ENCODE peak calls at places on chromosomes 12 and 14, in seven cellular contexts. T, Z, K, O, D, P and C are unnamed samples.

GRCh38 chr12:99767809-99768208 is 120.3 kb downstream of the GARIN6 start:
- DNase-seq in T (peak), P (no peak), Z (no peak), O (peak), K (no peak), D (no peak), C (no peak)

GRCh38 chr12:75834591-75834990 is 197.0 kb downstream of the PHLDA1 start:
- DNase-seq in P (no peak), D (no peak), K (no peak), T (peak), O (no peak), Z (no peak), C (no peak)

GRCh38 chr14:65462411-65462810 is 49.9 kb downstream of the FUT8 start:
- DNase-seq in K (peak), Z (no peak), P (no peak), T (peak), D (peak), O (no peak), C (no peak)

GRCh38 chr12:71799105-71799504 is 40.5 kb upstream of the TBC1D15 start:
- DNase-seq in P (no peak), K (no peak), D (no peak), T (peak), O (no peak), Z (no peak), C (no peak)

GRCh38 chr12:130041983-130042812 is 120.1 kb upstream of the FZD10 start:
- DNase-seq in K (no peak), Z (no peak), D (peak), P (peak), O (no peak), T (peak), C (no peak)

GRCh38 chr12:14314801-14315200 is 50.7 kb upstream of the ATF7IP start:
- DNase-seq in P (no peak), K (no peak), O (no peak), T (no peak), Z (no peak), D (no peak), C (no peak)

GRCh38 chr14:29462271-29462670 is 465.4 kb downstream of the PRKD1 start:
- DNase-seq in O (peak), K (no peak), P (no peak), T (peak), Z (no peak), D (no peak), C (no peak)

GRCh38 chr12:30827406-30828055 is 72.8 kb upstream of the CAPRIN2 start:
- DNase-seq in Z (no peak), P (no peak), T (no peak), D (no peak), O (no peak), K (no peak), C (no peak)

GRCh38 chr14:100972134-100972905 is 68.8 kb upstream of the RTL1 start:
- DNase-seq in Z (no peak), P (no peak), O (no peak), T (peak), K (no peak), D (no peak), C (no peak)

GRCh38 chr14:24196071-24197061 is 1.1 kb upstream of the TM9SF1 start:
- DNase-seq in P (no peak), K (no peak), T (peak), Z (no peak), O (no peak), D (no peak), C (no peak)

GRCh38 chr14:49960453-49960852 is 67.6 kb downstream of the ARF6 start:
- DNase-seq in Z (no peak), O (no peak), K (no peak), P (no peak), D (no peak), T (no peak), C (no peak)

GRCh38 chr12:50894216-50894615 is 51.5 kb downstream of the TMPRSS12 start:
- DNase-seq in T (no peak), D (no peak), K (no peak), P (no peak), O (no peak), Z (no peak), C (no peak)

GRCh38 chr14:84252706-84253105 is 1277.2 kb upstream of the FLRT2 start:
- DNase-seq in D (no peak), P (no peak), Z (no peak), T (no peak), K (no peak), O (no peak), C (no peak)

GRCh38 chr14:33369972-33370371 is 431.3 kb downstream of the NPAS3 start:
- DNase-seq in P (no peak), D (no peak), O (no peak), Z (no peak), K (no peak), T (no peak), C (no peak)

GRCh38 chr12:122423258-122424165 is 1.0 kb upstream of the CLIP1 start:
- DNase-seq in K (no peak), Z (no peak), P (no peak), O (no peak), T (peak), D (no peak), C (no peak)

GRCh38 chr12:75505706-75506312 is 5.6 kb downstream of the KRR1 start:
- DNase-seq in P (no peak), Z (no peak), T (peak), O (no peak), K (no peak), D (no peak), C (no peak)

GRCh38 chr12:69405466-69405865 is 45.9 kb downstream of the YEATS4 start:
- DNase-seq in K (no peak), O (no peak), D (no peak), T (peak), Z (no peak), P (no peak), C (no peak)

GRCh38 chr12:48455116-48455515 is 17.2 kb upstream of the ANP32D start:
- DNase-seq in O (no peak), K (no peak), P (no peak), T (no peak), D (no peak), Z (no peak), C (no peak)

GRCh38 chr12:48818831-48819590 is 715 bp downstream of the CACNB3 start:
- DNase-seq in O (no peak), D (peak), T (no peak), P (no peak), K (no peak), Z (no peak), C (no peak)

GRCh38 chr12:108193922-108194321 is 64.8 kb downstream of the WSCD2 start:
- DNase-seq in T (peak), P (peak), Z (peak), D (peak), K (peak), O (peak), C (peak)

GRCh38 chr14:101636081-101636560 is 74.8 kb downstream of the DIO3 start:
- DNase-seq in K (no peak), O (no peak), D (peak), T (peak), Z (no peak), P (no peak), C (no peak)

GRCh38 chr12:118900954-118901353 is 80.4 kb upstream of the SRRM4 start:
- DNase-seq in P (no peak), T (no peak), K (no peak), O (no peak), Z (no peak), D (no peak), C (no peak)

GRCh38 chr12:76020281-76020680 is 11.3 kb downstream of the PHLDA1 start:
- DNase-seq in D (peak), P (no peak), O (no peak), K (no peak), T (peak), Z (no peak), C (peak)

GRCh38 chr12:123942911-123943648 is 29.6 kb downstream of the CCDC92 start:
- DNase-seq in K (no peak), T (no peak), Z (no peak), D (no peak), P (no peak), O (no peak), C (no peak)

GRCh38 chr12:86513206-86513605 is 257.0 kb upstream of the MGAT4C start:
- DNase-seq in P (no peak), T (no peak), Z (no peak), O (no peak), D (no peak), K (no peak), C (no peak)

GRCh38 chr12:49342066-49342913 is 4.4 kb upstream of the DNAJC22 start:
- DNase-seq in K (no peak), O (peak), P (peak), Z (peak), T (peak), D (peak), C (peak)

GRCh38 chr14:103130965-103131364 is 7.7 kb downstream of the TNFAIP2 start:
- DNase-seq in K (no peak), T (peak), Z (no peak), O (no peak), P (no peak), D (no peak), C (no peak)

GRCh38 chr14:99649643-99650042 is 4.7 kb downstream of the HHIPL1 start:
- DNase-seq in P (no peak), Z (no peak), O (no peak), D (no peak), K (no peak), T (no peak), C (no peak)

GRCh38 chr14:45144658-45145057 is 8.9 kb downstream of the FANCM start:
- DNase-seq in O (no peak), P (no peak), K (no peak), D (no peak), T (no peak), Z (no peak), C (no peak)

GRCh38 chr12:12916135-12916956 is 25.0 kb downstream of the GPRC5A start:
- DNase-seq in K (peak), Z (peak), D (peak), P (peak), T (peak), O (peak), C (peak)

GRCh38 chr14:72024504-72024903 is 92.3 kb downstream of the RGS6 start:
- DNase-seq in O (no peak), Z (no peak), D (peak), P (no peak), K (no peak), T (no peak), C (no peak)

GRCh38 chr12:47805417-47805816 is 14.3 kb downstream of the HDAC7 start:
- DNase-seq in D (no peak), P (no peak), Z (no peak), O (no peak), K (no peak), T (no peak), C (no peak)

GRCh38 chr12:11085419-11085818 is 6.7 kb downstream of the TAS2R43 start:
- DNase-seq in O (no peak), D (peak), K (no peak), P (no peak), Z (no peak), T (no peak), C (no peak)

GRCh38 chr12:104707179-104707578 is 250.4 kb downstream of the CHST11 start:
- DNase-seq in P (no peak), D (no peak), T (no peak), O (no peak), K (no peak), Z (no peak), C (no peak)